ENCODE peak calls at places on chromosome 9, in six cellular contexts. One of them, this sample, is unnamed.

GRCh38 chr9:123562844-123563346 is 206.9 kb downstream of the CRB2 start:
- DNase-seq in IMR-90: peak
- DNase-seq in neuronal stem cell: no peak
- DNase-seq in suprapubic skin: no peak
- DNase-seq in fibroblast of pulmonary artery: peak
- DNase-seq in SJSA1: peak
- DNase-seq in this sample: peak

GRCh38 chr9:21579209-21579608 is 97.1 kb upstream of the IFNE start:
- DNase-seq in IMR-90: peak
- DNase-seq in neuronal stem cell: no peak
- DNase-seq in suprapubic skin: no peak
- DNase-seq in fibroblast of pulmonary artery: peak
- DNase-seq in SJSA1: no peak
- DNase-seq in this sample: no peak

GRCh38 chr9:99076483-99077171 is 28.3 kb upstream of the TGFBR1 start:
- DNase-seq in suprapubic skin: no peak
- DNase-seq in SJSA1: no peak
- DNase-seq in neuronal stem cell: no peak
- DNase-seq in IMR-90: no peak
- DNase-seq in fibroblast of pulmonary artery: no peak
- DNase-seq in this sample: no peak

GRCh38 chr9:122806661-122807060 is 6.7 kb downstream of the OR1K1 start:
- DNase-seq in neuronal stem cell: no peak
- DNase-seq in fibroblast of pulmonary artery: no peak
- DNase-seq in SJSA1: no peak
- DNase-seq in IMR-90: no peak
- DNase-seq in suprapubic skin: no peak
- DNase-seq in this sample: no peak

GRCh38 chr9:35489313-35490154 is at the start of gene RUSC2:
- DNase-seq in suprapubic skin: peak
- DNase-seq in fibroblast of pulmonary artery: peak
- DNase-seq in IMR-90: peak
- DNase-seq in SJSA1: peak
- DNase-seq in neuronal stem cell: peak
- DNase-seq in this sample: peak

GRCh38 chr9:105385372-105385985 is 62.4 kb upstream of the FSD1L start:
- DNase-seq in IMR-90: no peak
- DNase-seq in SJSA1: peak
- DNase-seq in fibroblast of pulmonary artery: peak
- DNase-seq in suprapubic skin: no peak
- DNase-seq in neuronal stem cell: no peak
- DNase-seq in this sample: no peak

GRCh38 chr9:92963831-92964606 is 16.7 kb downstream of the FGD3 start:
- DNase-seq in SJSA1: no peak
- DNase-seq in fibroblast of pulmonary artery: no peak
- DNase-seq in IMR-90: no peak
- DNase-seq in neuronal stem cell: no peak
- DNase-seq in suprapubic skin: peak
- DNase-seq in this sample: no peak

GRCh38 chr9:86287013-86287412 is 4.7 kb upstream of the ISCA1 start:
- DNase-seq in SJSA1: peak
- DNase-seq in suprapubic skin: no peak
- DNase-seq in fibroblast of pulmonary artery: peak
- DNase-seq in IMR-90: peak
- DNase-seq in neuronal stem cell: peak
- DNase-seq in this sample: peak

GRCh38 chr9:35754264-35754663 is at the start of gene MSMP:
- DNase-seq in neuronal stem cell: no peak
- DNase-seq in suprapubic skin: no peak
- DNase-seq in SJSA1: no peak
- DNase-seq in fibroblast of pulmonary artery: no peak
- DNase-seq in IMR-90: no peak
- DNase-seq in this sample: no peak

GRCh38 chr9:93464876-93465275 is 11.5 kb upstream of the FAM120AOS start:
- DNase-seq in fibroblast of pulmonary artery: no peak
- DNase-seq in SJSA1: no peak
- DNase-seq in IMR-90: no peak
- DNase-seq in neuronal stem cell: no peak
- DNase-seq in suprapubic skin: no peak
- DNase-seq in this sample: no peak

GRCh38 chr9:124790301-124790700 is 13.4 kb downstream of the OLFML2A start:
- DNase-seq in suprapubic skin: peak
- DNase-seq in IMR-90: no peak
- DNase-seq in fibroblast of pulmonary artery: no peak
- DNase-seq in neuronal stem cell: no peak
- DNase-seq in SJSA1: no peak
- DNase-seq in this sample: no peak

GRCh38 chr9:136690104-136690840 is 3.0 kb upstream of the AGPAT2 start:
- DNase-seq in neuronal stem cell: no peak
- DNase-seq in IMR-90: no peak
- DNase-seq in suprapubic skin: no peak
- DNase-seq in fibroblast of pulmonary artery: no peak
- DNase-seq in SJSA1: no peak
- DNase-seq in this sample: no peak

GRCh38 chr9:6413365-6414263 is 615 bp downstream of the UHRF2 start:
- DNase-seq in fibroblast of pulmonary artery: peak
- DNase-seq in suprapubic skin: peak
- DNase-seq in SJSA1: peak
- DNase-seq in neuronal stem cell: peak
- DNase-seq in IMR-90: no peak
- DNase-seq in this sample: no peak

GRCh38 chr9:123834907-123835562 is 94.9 kb downstream of the DENND1A start:
- DNase-seq in fibroblast of pulmonary artery: peak
- DNase-seq in SJSA1: no peak
- DNase-seq in suprapubic skin: no peak
- DNase-seq in neuronal stem cell: peak
- DNase-seq in IMR-90: peak
- DNase-seq in this sample: no peak

GRCh38 chr9:72444436-72444835 is 77.0 kb upstream of the TMC1 start:
- DNase-seq in IMR-90: no peak
- DNase-seq in suprapubic skin: no peak
- DNase-seq in SJSA1: no peak
- DNase-seq in neuronal stem cell: no peak
- DNase-seq in fibroblast of pulmonary artery: no peak
- DNase-seq in this sample: no peak

GRCh38 chr9:137148661-137149060 is 9.7 kb downstream of the GRIN1 start:
- DNase-seq in neuronal stem cell: no peak
- DNase-seq in IMR-90: no peak
- DNase-seq in suprapubic skin: no peak
- DNase-seq in SJSA1: no peak
- DNase-seq in fibroblast of pulmonary artery: no peak
- DNase-seq in this sample: no peak

GRCh38 chr9:85536076-85536475 is 205.7 kb downstream of the AGTPBP1 start:
- DNase-seq in fibroblast of pulmonary artery: peak
- DNase-seq in neuronal stem cell: no peak
- DNase-seq in IMR-90: peak
- DNase-seq in suprapubic skin: no peak
- DNase-seq in SJSA1: peak
- DNase-seq in this sample: peak

GRCh38 chr9:16870606-16871357 is at the start of gene BNC2:
- DNase-seq in neuronal stem cell: peak
- DNase-seq in fibroblast of pulmonary artery: peak
- DNase-seq in suprapubic skin: peak
- DNase-seq in SJSA1: peak
- DNase-seq in IMR-90: peak
- DNase-seq in this sample: no peak

GRCh38 chr9:95508242-95508967 is 8.4 kb downstream of the PTCH1 start:
- DNase-seq in suprapubic skin: no peak
- DNase-seq in neuronal stem cell: no peak
- DNase-seq in IMR-90: no peak
- DNase-seq in fibroblast of pulmonary artery: peak
- DNase-seq in SJSA1: no peak
- DNase-seq in this sample: no peak

GRCh38 chr9:136975624-136976023 is 1.7 kb upstream of the PTGDS start:
- DNase-seq in suprapubic skin: no peak
- DNase-seq in SJSA1: no peak
- DNase-seq in fibroblast of pulmonary artery: no peak
- DNase-seq in IMR-90: no peak
- DNase-seq in neuronal stem cell: no peak
- DNase-seq in this sample: no peak

GRCh38 chr9:71509054-71509453 is 259.3 kb downstream of the CEMIP2 start:
- DNase-seq in IMR-90: no peak
- DNase-seq in SJSA1: no peak
- DNase-seq in suprapubic skin: no peak
- DNase-seq in neuronal stem cell: no peak
- DNase-seq in fibroblast of pulmonary artery: no peak
- DNase-seq in this sample: no peak

GRCh38 chr9:130997925-130998595 is 10.9 kb upstream of the LAMC3 start:
- DNase-seq in IMR-90: peak
- DNase-seq in neuronal stem cell: peak
- DNase-seq in SJSA1: peak
- DNase-seq in fibroblast of pulmonary artery: peak
- DNase-seq in suprapubic skin: no peak
- DNase-seq in this sample: no peak

GRCh38 chr9:92512622-92513021 is 23.2 kb downstream of the ECM2 start:
- DNase-seq in IMR-90: peak
- DNase-seq in fibroblast of pulmonary artery: no peak
- DNase-seq in neuronal stem cell: no peak
- DNase-seq in SJSA1: no peak
- DNase-seq in suprapubic skin: no peak
- DNase-seq in this sample: no peak

GRCh38 chr9:34646211-34647083 is at the start of gene GALT:
- DNase-seq in suprapubic skin: peak
- DNase-seq in fibroblast of pulmonary artery: peak
- DNase-seq in neuronal stem cell: peak
- DNase-seq in SJSA1: peak
- DNase-seq in IMR-90: peak
- DNase-seq in this sample: peak

DNA sequence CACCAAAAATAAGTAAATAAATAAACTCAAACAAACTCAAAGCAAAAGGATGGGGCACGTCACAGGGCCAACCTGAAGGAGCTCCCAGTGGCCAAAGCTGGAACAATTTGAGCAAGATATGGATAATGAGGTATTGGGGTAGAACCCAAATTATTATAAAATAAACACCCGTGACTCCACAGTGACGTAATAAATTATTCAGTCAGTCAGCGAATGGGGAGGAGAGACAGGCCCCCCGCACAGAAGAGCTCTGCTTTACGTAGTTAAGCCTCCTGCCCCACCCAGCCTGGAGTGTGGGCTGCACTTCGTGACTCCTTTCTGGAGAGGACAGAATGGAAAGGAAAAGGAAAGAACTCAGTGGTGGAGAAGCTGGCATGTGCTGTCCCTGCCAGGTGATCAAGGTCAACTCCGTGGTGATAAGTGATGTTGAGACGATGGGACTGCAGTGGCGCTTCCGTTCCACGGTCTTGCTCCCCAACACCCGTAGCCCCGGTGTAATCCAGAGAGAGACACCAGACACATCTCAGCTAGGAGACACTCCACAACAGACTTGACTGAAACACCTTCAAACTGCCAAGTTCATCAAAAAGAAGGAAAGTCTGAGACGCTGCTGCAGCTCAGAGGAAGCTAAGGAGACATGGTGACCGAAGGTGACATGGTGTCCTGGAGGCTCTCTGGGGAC is 83.3 kb upstream of the COL5A1 start:
- DNase-seq in suprapubic skin: peak
- DNase-seq in neuronal stem cell: no peak
- DNase-seq in fibroblast of pulmonary artery: no peak
- DNase-seq in SJSA1: no peak
- DNase-seq in IMR-90: no peak
- DNase-seq in this sample: no peak
- H3K4me3 ChIP-seq in suprapubic skin: no peak
- H3K4me3 ChIP-seq in neuronal stem cell: no peak
- H3K4me3 ChIP-seq in fibroblast of pulmonary artery: no peak
- H3K4me3 ChIP-seq in SJSA1: no peak
- H3K4me3 ChIP-seq in IMR-90: no peak
- H3K4me3 ChIP-seq in this sample: no peak

GRCh38 chr9:114387678-114388431 is at the start of gene AKNA:
- DNase-seq in suprapubic skin: peak
- DNase-seq in fibroblast of pulmonary artery: peak
- DNase-seq in IMR-90: peak
- DNase-seq in neuronal stem cell: peak
- DNase-seq in SJSA1: peak
- DNase-seq in this sample: peak
- H3K4me3 ChIP-seq in suprapubic skin: peak
- H3K4me3 ChIP-seq in fibroblast of pulmonary artery: peak
- H3K4me3 ChIP-seq in IMR-90: peak
- H3K4me3 ChIP-seq in neuronal stem cell: peak
- H3K4me3 ChIP-seq in SJSA1: peak
- H3K4me3 ChIP-seq in this sample: peak

DNA sequence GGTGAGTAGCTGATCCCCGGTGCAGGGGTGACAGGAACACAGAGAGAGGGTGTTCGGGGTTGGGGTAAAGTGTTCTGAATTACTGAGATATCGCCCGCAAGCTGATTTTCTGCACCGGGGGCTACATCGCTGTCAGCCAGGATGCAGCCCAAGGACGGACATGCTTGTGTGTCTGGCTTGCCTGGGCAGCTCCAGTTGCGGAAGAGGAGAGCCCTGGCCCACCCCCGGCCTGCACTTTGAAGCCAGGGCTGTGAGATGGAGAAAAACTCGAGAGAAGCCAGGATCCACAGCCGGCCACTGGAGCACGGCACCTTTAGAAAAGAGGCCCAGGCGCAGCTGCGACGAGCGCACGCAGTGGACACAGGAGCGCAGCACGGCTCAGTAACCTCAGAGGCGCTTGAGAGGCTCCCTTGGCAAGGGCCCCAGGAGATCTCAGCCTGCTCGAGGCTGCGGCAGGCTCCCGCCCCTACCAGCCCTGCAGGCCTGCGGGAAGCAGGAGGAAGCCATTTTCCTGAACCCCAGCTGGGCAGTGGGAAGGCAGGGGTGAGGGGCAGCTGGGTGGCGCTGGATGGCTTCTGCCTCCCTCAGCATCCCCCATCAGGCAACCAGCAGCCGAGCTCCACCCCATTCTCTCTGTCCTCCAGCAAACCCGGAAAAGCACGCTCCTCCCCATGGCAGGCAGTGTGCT is 59.2 kb downstream of the C9orf50 start:
- DNase-seq in neuronal stem cell: no peak
- DNase-seq in suprapubic skin: no peak
- DNase-seq in SJSA1: no peak
- DNase-seq in fibroblast of pulmonary artery: no peak
- DNase-seq in IMR-90: peak
- DNase-seq in this sample: no peak
- H3K4me3 ChIP-seq in neuronal stem cell: no peak
- H3K4me3 ChIP-seq in suprapubic skin: no peak
- H3K4me3 ChIP-seq in SJSA1: no peak
- H3K4me3 ChIP-seq in fibroblast of pulmonary artery: no peak
- H3K4me3 ChIP-seq in IMR-90: no peak
- H3K4me3 ChIP-seq in this sample: no peak

DNA sequence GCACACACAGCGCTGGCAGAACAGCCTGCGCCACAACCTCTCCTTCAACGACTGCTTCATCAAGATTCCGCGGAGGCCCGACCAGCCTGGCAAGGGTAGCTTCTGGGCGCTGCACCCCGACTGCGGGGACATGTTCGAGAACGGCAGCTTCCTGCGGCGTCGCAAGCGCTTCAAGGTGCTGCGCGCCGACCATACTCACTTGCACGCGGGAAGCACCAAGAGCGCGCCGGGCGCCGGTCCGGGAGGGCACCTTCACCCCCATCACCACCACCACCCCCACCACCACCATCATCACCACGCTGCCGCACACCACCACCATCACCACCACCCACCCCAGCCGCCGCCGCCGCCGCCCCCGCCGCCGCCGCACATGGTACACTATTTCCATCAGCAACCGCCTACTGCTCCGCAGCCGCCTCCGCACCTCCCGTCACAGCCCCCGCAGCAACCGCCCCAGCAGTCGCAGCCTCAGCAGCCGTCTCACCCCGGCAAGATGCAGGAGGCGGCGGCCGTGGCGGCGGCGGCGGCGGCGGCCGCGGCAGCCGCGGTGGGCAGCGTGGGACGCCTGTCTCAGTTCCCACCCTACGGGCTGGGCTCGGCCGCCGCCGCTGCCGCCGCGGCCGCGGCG is 469 bp downstream of the FOXB2 start:
- DNase-seq in suprapubic skin: no peak
- DNase-seq in fibroblast of pulmonary artery: no peak
- DNase-seq in SJSA1: no peak
- DNase-seq in IMR-90: no peak
- DNase-seq in neuronal stem cell: no peak
- DNase-seq in this sample: no peak
- H3K4me3 ChIP-seq in suprapubic skin: peak
- H3K4me3 ChIP-seq in fibroblast of pulmonary artery: no peak
- H3K4me3 ChIP-seq in SJSA1: no peak
- H3K4me3 ChIP-seq in IMR-90: no peak
- H3K4me3 ChIP-seq in neuronal stem cell: no peak
- H3K4me3 ChIP-seq in this sample: no peak

This sample was measured in skeletal muscle cell.